ENCODE peak calls at places on chromosome 13, in five cellular contexts. C is mesothelial cell of epicardium, D is tibial artery, Z is MM.1S, G is osteoblast. K is an unnamed sample.

GRCh38 chr13:93004919-93005318 is 221.7 kb upstream of the GPC6 start:
- DNase-seq in Z (peak; percentile 10), C (no peak), G (no peak), D (no peak), K (no peak)

GRCh38 chr13:44474122-44474910 is 100.7 kb downstream of the SERP2 start:
- DNase-seq in G (no peak), Z (no peak), C (no peak), D (no peak), K (no peak)

GRCh38 chr13:33480561-33480960 is 195.0 kb upstream of the STARD13 start:
- DNase-seq in C (no peak), Z (no peak), D (no peak), G (peak; percentile 31), K (no peak)

GRCh38 chr13:24130134-24130792 is 30.3 kb upstream of the SPATA13 start:
- DNase-seq in C (no peak), G (no peak), Z (no peak), D (no peak), K (no peak)

GRCh38 chr13:111902726-111903125 is 164.2 kb upstream of the SOX1 start:
- DNase-seq in D (peak; percentile 55), G (no peak), C (peak; percentile 11), Z (no peak), K (no peak)

GRCh38 chr13:109465151-109465550 is 321.2 kb downstream of the IRS2 start:
- DNase-seq in Z (no peak), G (no peak), C (no peak), D (no peak), K (no peak)

GRCh38 chr13:49292742-49293498 is 45.2 kb downstream of the CDADC1 start:
- DNase-seq in Z (no peak), C (peak; percentile 77), G (peak; percentile 80), D (peak; percentile 82), K (no peak)

GRCh38 chr13:30763786-30764440 is 28.6 kb downstream of the ALOX5AP start:
- DNase-seq in C (no peak), D (no peak), G (no peak), Z (no peak), K (no peak)

GRCh38 chr13:96963786-96964475 is 30.3 kb downstream of the OXGR1 start:
- DNase-seq in C (no peak), G (no peak), Z (peak; percentile 32), D (no peak), K (no peak)

DNA sequence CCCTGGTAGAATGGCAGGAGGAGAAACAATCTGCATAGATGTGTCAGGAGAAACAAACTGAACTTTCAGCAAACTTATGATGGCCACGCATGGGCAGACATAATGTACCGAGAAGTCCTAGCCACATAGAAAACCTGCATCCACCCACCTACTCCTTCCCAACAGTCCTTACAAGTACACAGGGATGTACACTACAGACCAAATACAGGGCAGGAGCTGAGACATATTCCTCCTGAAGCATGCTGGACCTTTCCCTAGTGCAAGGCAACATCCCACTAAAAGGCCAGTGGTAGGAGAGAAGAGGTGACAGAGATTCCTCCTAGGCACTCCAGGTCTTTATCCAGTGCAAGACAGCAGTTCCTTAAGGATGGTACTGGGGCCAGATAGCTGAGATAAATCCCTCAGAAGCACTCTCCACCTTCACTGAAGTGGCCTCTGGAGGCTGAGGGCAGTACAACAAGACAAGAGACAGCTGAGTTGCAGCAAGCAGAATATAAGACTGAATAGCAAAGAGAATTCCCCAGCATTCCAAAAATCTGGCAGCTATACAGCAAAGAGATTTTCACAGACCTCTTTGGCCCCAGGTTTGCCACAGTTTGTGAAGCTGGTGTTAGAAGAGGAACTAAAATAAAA is 18.3 kb downstream of the VWA8 start:
- DNase-seq in Z (no peak), D (no peak), C (no peak), G (no peak), K (no peak)
- TF ChIP-seq CTCF in Z (peak; percentile 11), D (no peak), C (no peak), G (peak; percentile 56), K (no peak)

GRCh38 chr13:74573654-74574053 is 439.4 kb upstream of the KLF12 start:
- DNase-seq in G (no peak), D (no peak), Z (no peak), C (no peak), K (no peak)
- TF ChIP-seq CTCF in G (peak; percentile 31), D (no peak), Z (no peak), C (no peak), K (no peak)

GRCh38 chr13:25654332-25654731 is 282.6 kb downstream of the ATP8A2 start:
- DNase-seq in Z (no peak), C (no peak), G (peak; percentile 9), D (no peak), K (no peak)
- TF ChIP-seq CTCF in Z (no peak), C (no peak), G (no peak), D (no peak), K (no peak)

DNA sequence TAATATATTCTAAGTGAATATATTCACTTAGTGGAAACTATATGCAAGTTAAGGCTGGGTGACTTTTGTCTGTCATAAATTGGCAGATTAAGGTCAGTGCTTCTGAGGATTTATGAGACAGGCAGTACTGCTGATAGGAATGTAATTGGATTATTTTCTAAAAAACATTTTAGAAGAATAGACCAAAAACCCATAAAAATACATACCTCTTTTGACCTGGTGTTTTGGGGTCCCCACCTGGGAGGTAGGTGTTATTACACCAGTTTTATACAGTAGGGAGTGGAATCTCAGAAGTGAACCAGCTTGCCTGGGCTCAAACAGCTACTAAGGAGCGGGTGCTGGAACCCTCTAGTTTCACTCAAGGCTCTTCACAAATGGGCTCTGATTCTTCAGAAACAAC is 25.3 kb downstream of the COG3 start:
- DNase-seq in C (no peak), D (no peak), G (no peak), Z (no peak), K (no peak)
- TF ChIP-seq CTCF in C (peak; percentile 20), D (no peak), G (peak; percentile 6), Z (peak; percentile 22), K (peak; percentile 15)

DNA sequence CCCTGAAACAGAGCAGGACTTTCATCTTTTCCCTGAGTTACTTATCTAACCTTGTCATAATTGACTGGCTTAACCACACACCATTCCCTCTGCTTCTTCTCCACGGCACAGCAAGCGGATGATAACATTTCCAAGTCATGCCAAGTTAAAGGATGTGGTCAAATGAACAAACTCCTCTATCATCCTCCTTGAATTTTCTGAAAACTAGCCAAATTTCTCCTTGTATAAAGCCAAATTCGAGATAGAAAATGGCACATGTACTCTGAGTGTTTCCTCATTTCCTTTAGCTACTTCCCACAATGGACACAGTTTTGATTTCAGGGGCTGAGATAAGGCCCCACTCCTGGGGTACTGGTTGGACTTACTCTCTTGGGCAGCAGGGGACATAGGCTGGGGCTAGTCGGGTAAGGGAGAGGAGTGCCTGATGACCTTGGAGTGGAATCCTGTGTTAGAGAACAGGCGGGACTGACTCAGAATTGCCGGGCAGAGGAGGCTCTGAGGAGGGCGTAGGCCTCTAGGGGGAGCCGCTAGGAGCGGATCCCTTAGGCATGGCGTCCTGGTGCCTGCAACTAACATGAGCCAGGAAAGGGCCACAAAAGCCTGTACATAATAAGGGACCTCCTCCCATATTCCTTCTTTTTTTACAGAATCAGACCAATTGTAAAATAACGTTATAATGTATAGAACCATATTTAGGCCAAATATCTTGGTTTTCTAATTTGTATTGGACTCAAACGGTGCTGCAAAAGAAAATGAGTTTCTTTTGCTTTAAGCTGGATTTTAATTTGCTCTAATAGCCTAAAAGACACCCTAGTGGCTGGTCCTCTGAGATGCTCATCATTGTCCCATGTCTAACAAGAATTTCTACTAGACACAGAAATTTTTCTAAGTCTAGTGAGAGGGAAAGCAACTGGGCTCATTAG is 20.4 kb upstream of the TMTC4 start:
- DNase-seq in C (peak; percentile 58), D (no peak), Z (no peak), G (peak; percentile 96), K (no peak)
- TF ChIP-seq CTCF in C (no peak), D (no peak), Z (peak; percentile 16), G (peak; percentile 71), K (no peak)

GRCh38 chr13:37109080-37109678 is 3.7 kb upstream of the CSNK1A1L start:
- DNase-seq in Z (no peak), D (no peak), G (no peak), C (no peak), K (no peak)
- TF ChIP-seq CTCF in Z (peak; percentile 35), D (peak; percentile 68), G (peak; percentile 81), C (peak; percentile 80), K (peak; percentile 28)

GRCh38 chr13:28658796-28659610 is at the start of gene POMP:
- DNase-seq in G (peak; percentile 95), D (peak; percentile 96), C (peak; percentile 83), Z (peak; percentile 75), K (peak; percentile 87)
- TF ChIP-seq CTCF in G (no peak), D (no peak), C (no peak), Z (no peak), K (no peak)

DNA sequence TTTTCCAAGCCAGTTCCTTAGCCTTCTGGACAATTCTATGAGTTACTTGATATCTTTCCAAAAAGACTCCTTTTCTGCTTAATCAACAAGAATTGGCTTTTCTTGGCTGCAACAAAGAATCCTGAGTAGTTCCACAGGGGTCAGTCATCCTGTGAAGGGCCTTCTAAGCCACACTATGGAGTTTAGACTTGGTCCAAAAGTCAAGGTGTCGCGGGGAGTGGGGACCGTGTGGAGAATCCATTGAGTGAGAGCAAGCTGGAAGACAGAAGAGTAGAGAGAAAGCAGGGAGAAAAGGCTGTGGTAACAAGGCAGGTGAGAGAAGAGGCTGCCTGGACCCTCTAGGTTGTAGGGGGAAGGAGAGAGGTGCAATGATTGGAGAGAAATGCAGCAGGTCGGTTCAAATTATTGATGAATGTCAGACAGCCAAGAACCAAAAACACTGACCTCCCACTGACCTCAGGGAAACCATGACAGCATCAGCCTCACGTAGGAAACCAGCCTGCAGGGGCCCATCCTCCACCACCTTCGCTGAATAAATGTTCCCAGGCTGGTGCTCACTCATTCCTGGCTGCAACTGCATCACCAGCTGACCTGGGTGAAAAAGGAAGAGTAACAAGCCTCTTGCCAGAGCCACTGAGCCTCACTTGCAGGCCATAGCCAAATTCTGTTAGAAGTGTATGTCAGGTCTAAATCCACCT is 7.1 kb upstream of the IFT88 start:
- DNase-seq in Z (no peak), C (no peak), D (no peak), G (no peak), K (no peak)
- TF ChIP-seq CTCF in Z (no peak), C (no peak), D (no peak), G (no peak), K (no peak)